ENCODE peak calls at places on chromosomes 1 and 21, in seven cellular contexts. A, F, P, C, B, W and U are unnamed samples.

GRCh38 chr1:151325646-151326429 is 1.4 kb downstream of the PI4KB start:
- DNase-seq in A (no peak), W (no peak), B (no peak), F (peak; percentile 44), C (no peak), P (no peak), U (no peak)

GRCh38 chr1:60103186-60103585 is 29.6 kb upstream of the C1orf87 start:
- DNase-seq in B (no peak), A (no peak), P (no peak), W (no peak), F (no peak), C (no peak), U (no peak)

GRCh38 chr1:24411963-24412362 is 1.6 kb downstream of the STPG1 start:
- DNase-seq in P (peak; percentile 21), A (no peak), W (no peak), C (no peak), B (no peak), F (peak; percentile 25), U (no peak)

GRCh38 chr1:66489146-66489545 is 44.8 kb upstream of the SGIP1 start:
- DNase-seq in W (no peak), B (no peak), C (no peak), F (peak; percentile 69), P (no peak), A (no peak), U (no peak)

GRCh38 chr1:226436855-226437491 is 29.1 kb upstream of the PARP1 start:
- DNase-seq in A (no peak), F (no peak), P (no peak), C (no peak), W (no peak), B (no peak), U (no peak)

GRCh38 chr1:17914142-17914541 is 159.0 kb downstream of the ACTL8 start:
- DNase-seq in C (no peak), F (no peak), A (no peak), B (no peak), W (no peak), P (no peak), U (no peak)

GRCh38 chr1:241413386-241413785 is 56.4 kb upstream of the RGS7 start:
- DNase-seq in P (no peak), F (peak; percentile 92), A (no peak), C (no peak), W (no peak), B (no peak), U (no peak)

GRCh38 chr1:112396668-112397025 is 633 bp downstream of the CTTNBP2NL start:
- DNase-seq in W (no peak), F (peak; percentile 21), C (no peak), B (no peak), P (no peak), A (no peak), U (no peak)

GRCh38 chr1:168465942-168466702 is 77.7 kb downstream of the XCL2 start:
- DNase-seq in B (peak; percentile 36), C (peak; percentile 88), F (peak; percentile 46), W (no peak), A (no peak), P (peak; percentile 63), U (no peak)

GRCh38 chr1:207304710-207305151 is 16.7 kb upstream of the CD55 start:
- DNase-seq in C (no peak), P (no peak), A (peak; percentile 46), F (peak; percentile 74), B (peak; percentile 78), W (no peak), U (peak; percentile 48)

GRCh38 chr21:27244796-27245195 is 277.9 kb upstream of the ADAMTS5 start:
- DNase-seq in B (no peak), W (no peak), A (no peak), F (no peak), P (no peak), C (no peak), U (no peak)

DNA sequence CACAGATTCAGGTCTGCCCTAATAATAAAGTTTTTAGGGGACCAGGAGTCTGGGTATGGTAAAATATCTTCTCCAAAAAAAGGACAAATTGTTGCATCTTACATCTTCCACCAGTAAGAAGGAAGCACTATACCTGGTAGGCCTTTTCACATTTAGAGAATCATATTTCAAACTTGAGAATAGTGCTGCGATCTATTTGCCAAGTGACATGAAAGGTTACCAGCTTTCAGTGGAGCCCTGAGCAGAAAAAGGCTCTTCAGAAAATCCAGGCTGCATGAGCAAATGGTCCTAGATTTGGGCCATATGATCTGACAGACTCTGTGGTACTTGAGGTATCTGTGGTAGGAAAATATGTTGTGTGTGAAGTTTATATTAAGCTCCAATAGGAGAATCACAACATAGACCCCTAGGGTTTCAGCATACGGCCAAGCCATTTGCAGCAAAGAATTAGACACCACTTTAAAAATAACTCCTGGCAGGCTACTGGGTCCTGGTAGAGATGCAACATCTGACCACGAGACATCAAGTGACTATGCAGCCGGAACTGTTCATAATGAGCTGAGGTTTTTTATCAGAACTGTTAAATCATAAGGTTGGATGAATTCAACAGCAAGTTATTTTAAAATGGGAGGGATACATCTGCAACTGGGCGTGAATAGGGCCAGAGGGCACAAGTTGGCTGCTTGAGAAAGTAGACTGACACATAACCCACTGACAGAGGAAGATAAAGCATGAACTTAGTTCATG is 38.6 kb upstream of the CCDC190 start:
- DNase-seq in B (no peak), W (no peak), F (peak; percentile 94), P (no peak), C (no peak), A (no peak), U (no peak)
- TF ChIP-seq CEBPB in B (no peak), W (no peak), F (peak; percentile 50), P (no peak), C (no peak), A (no peak), U (no peak)

DNA sequence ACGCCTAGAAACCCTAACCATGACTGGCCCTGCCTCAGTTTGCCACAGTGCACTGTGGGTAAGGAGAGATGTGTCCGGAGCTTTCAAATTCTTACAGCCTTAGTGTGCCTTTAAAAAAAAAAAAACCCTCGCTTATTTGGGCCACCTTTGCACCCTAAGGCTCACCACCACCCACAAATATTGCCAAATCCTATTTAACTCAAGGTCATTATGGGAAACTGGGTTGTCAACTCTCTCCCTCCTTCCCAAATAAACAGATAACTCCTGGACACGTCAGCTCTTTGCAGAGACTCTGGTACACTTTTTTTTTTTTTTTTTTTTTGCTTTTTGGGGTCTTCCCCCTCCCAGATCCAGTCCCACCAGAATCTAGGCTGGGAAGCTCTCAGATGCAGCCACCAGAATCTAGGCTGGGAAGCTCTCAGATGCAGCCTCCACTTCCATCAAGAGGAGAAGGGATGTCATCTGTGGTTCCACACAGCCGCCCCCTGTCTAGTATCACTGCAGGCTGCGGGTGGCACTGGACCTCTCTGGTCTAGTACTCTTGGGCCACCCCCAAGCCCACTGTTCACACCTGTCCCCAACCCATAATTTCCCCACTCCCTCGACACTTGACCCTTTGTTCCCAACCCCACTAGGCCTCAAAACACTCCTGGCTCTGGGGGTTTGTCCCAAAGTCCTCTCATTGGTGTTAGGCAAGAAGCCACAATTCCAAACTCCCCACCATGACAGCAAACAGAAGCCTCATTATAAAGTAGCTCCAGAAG is 3.4 kb downstream of the DHRS3 start:
- DNase-seq in F (no peak), A (no peak), W (no peak), C (no peak), P (no peak), B (peak; percentile 87), U (no peak)
- TF ChIP-seq CEBPB in F (no peak), A (no peak), W (no peak), C (no peak), P (no peak), B (peak; percentile 81), U (no peak)

GRCh38 chr21:40253112-40253511 is 385.9 kb downstream of the PCP4 start:
- DNase-seq in A (no peak), P (no peak), W (no peak), F (no peak), B (no peak), C (no peak), U (no peak)
- TF ChIP-seq CEBPB in A (no peak), P (no peak), W (no peak), F (no peak), B (no peak), C (no peak), U (no peak)

GRCh38 chr21:45556645-45557601 is 14.7 kb upstream of the SLC19A1 start:
- DNase-seq in W (no peak), A (no peak), B (no peak), C (no peak), F (no peak), P (peak; percentile 28), U (no peak)
- TF ChIP-seq CEBPB in W (no peak), A (no peak), B (no peak), C (no peak), F (no peak), P (no peak), U (no peak)

GRCh38 chr1:214187152-214187900 is 93.6 kb upstream of the SMYD2 start:
- DNase-seq in C (no peak), P (no peak), A (no peak), B (no peak), W (no peak), F (no peak), U (no peak)
- TF ChIP-seq CEBPB in C (no peak), P (no peak), A (no peak), B (peak; percentile 35), W (no peak), F (peak; percentile 20), U (no peak)

GRCh38 chr1:232223309-232223708 is 406.6 kb downstream of the SIPA1L2 start:
- DNase-seq in B (no peak), P (no peak), W (no peak), C (no peak), A (no peak), F (no peak), U (no peak)

GRCh38 chr1:232218955-232219865 is 410.7 kb downstream of the SIPA1L2 start:
- DNase-seq in C (no peak), W (no peak), B (no peak), A (no peak), F (no peak), P (no peak), U (no peak)

GRCh38 chr1:232222614-232223013 is 407.3 kb downstream of the SIPA1L2 start:
- DNase-seq in A (no peak), F (no peak), P (no peak), B (no peak), C (no peak), W (no peak), U (no peak)

GRCh38 chr1:232223887-232224286 is 406.0 kb downstream of the SIPA1L2 start:
- DNase-seq in A (no peak), W (no peak), C (no peak), P (no peak), F (no peak), B (no peak), U (no peak)

GRCh38 chr1:232221790-232222499 is 408.0 kb downstream of the SIPA1L2 start:
- DNase-seq in B (no peak), C (no peak), F (peak; percentile 34), A (peak; percentile 10), W (no peak), P (no peak), U (peak; percentile 16)
- TF ChIP-seq CEBPB in B (no peak), C (no peak), F (no peak), A (peak; percentile 66), W (no peak), P (no peak), U (peak; percentile 57)